ENCODE peak calls at places on chromosomes 2 and 18, in six cellular contexts. M is HepG2, R is glutamatergic neuron, L is MM.1S, D is fibroblast of mammary gland, T is WERI-Rb-1. V is an unnamed sample.

GRCh38 chr2:88590998-88591613 is 36.2 kb downstream of the EIF2AK3 start:
- DNase-seq in M (peak), R (no peak), L (peak), D (peak), T (peak), V (peak)

GRCh38 chr2:43192039-43192438 is 34.4 kb downstream of the ZFP36L2 start:
- DNase-seq in M (no peak), R (no peak), L (peak), D (no peak), T (no peak), V (no peak)

GRCh38 chr18:62242955-62243354 is 55.9 kb downstream of the RELCH start:
- DNase-seq in M (no peak), R (no peak), L (no peak), D (peak), T (no peak), V (no peak)

GRCh38 chr18:961644-962355 is 57.1 kb downstream of the ADCYAP1 start:
- DNase-seq in M (peak), R (peak), L (peak), D (peak), T (peak), V (peak)

GRCh38 chr2:39730685-39731302 is 48.3 kb downstream of the THUMPD2 start:
- DNase-seq in M (peak), R (no peak), L (peak), D (peak), T (no peak), V (no peak)

GRCh38 chr2:27959496-27959895 is 69.0 kb downstream of the BABAM2 start:
- DNase-seq in M (peak), R (no peak), L (no peak), D (peak), T (no peak), V (no peak)

GRCh38 chr2:85019121-85019520 is 48.2 kb downstream of the KCMF1 start:
- DNase-seq in M (peak), R (no peak), L (no peak), D (no peak), T (no peak), V (no peak)

GRCh38 chr2:72827999-72828646 is 2.3 kb upstream of the EXOC6B start:
- DNase-seq in M (peak), R (no peak), L (no peak), D (peak), T (no peak), V (no peak)

GRCh38 chr2:18356676-18357075 is 203.8 kb downstream of the RDH14 start:
- DNase-seq in M (no peak), R (no peak), L (no peak), D (peak), T (no peak), V (no peak)

GRCh38 chr2:229193281-229193680 is 77.8 kb downstream of the PID1 start:
- DNase-seq in M (no peak), R (no peak), L (no peak), D (no peak), T (no peak), V (no peak)

GRCh38 chr2:46481541-46482193 is 2.3 kb downstream of the TMEM247 start:
- DNase-seq in M (no peak), R (no peak), L (no peak), D (peak), T (no peak), V (no peak)

GRCh38 chr2:69577467-69578200 is 65.9 kb downstream of the AAK1 start:
- DNase-seq in M (no peak), R (no peak), L (no peak), D (peak), T (no peak), V (no peak)

GRCh38 chr18:34543356-34543755 is 166.7 kb upstream of the DTNA start:
- DNase-seq in M (peak), R (no peak), L (no peak), D (no peak), T (no peak), V (no peak)

GRCh38 chr2:217061916-217062315 is 202.1 kb upstream of the TNP1 start:
- DNase-seq in M (no peak), R (no peak), L (no peak), D (no peak), T (no peak), V (no peak)

GRCh38 chr2:96138146-96139145 is at the start of gene ASTL:
- DNase-seq in M (peak), R (no peak), L (peak), D (peak), T (peak), V (peak)

GRCh38 chr2:6352247-6352646 is 513.5 kb downstream of the CMPK2 start:
- DNase-seq in M (no peak), R (no peak), L (peak), D (no peak), T (no peak), V (no peak)

GRCh38 chr2:238132463-238133450 is 5.7 kb upstream of the KLHL30 start:
- DNase-seq in M (no peak), R (peak), L (no peak), D (no peak), T (no peak), V (no peak)

GRCh38 chr2:29113891-29114321 is 1.3 kb upstream of the CLIP4 start:
- DNase-seq in M (no peak), R (no peak), L (peak), D (peak), T (no peak), V (no peak)

GRCh38 chr2:228853151-228853550 is 417.9 kb downstream of the PID1 start:
- DNase-seq in M (no peak), R (no peak), L (no peak), D (no peak), T (no peak), V (no peak)

GRCh38 chr2:77284353-77284752 is 237.8 kb downstream of the LRRTM4 start:
- DNase-seq in M (no peak), R (no peak), L (no peak), D (no peak), T (no peak), V (no peak)

GRCh38 chr2:233328922-233329321 is 21.3 kb downstream of the SAG start:
- DNase-seq in M (no peak), R (no peak), L (no peak), D (no peak), T (no peak), V (no peak)

DNA sequence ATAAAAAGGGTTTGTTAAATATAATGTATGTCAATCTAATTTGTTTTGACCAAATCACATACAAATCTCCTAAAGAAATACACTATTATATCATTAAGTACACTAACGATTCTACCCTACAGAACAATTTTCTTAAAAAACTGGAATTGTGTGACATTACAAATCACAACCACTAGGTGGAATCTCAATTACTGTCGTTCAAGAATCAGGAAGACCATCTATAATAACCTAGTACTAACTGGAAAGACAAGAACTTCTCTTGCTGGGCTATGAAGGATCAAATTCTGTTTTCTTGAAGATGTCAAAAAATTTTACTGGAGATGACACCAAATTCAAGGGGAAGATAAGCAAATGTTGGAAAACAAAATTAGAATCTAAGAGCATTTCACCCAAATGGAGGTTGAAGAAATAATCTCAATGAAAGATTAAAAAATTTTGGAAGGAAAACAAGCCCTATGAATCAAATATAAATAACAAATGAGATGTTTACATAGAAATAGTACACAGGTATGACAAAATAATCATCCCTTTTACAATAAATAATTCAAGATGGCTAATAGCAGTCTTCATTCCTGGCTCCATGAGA is 110.9 kb downstream of the STK39 start:
- DNase-seq in M (peak), R (no peak), L (peak), D (peak), T (no peak), V (no peak)
- TF ChIP-seq CTCF in M (peak), R (peak), L (peak), D (peak), T (peak), V (peak)

GRCh38 chr2:127233710-127234109 is 13.6 kb upstream of the CYP27C1 start:
- DNase-seq in M (no peak), R (no peak), L (no peak), D (no peak), T (no peak), V (no peak)

GRCh38 chr2:127229555-127229954 is 9.5 kb upstream of the CYP27C1 start:
- DNase-seq in M (no peak), R (no peak), L (no peak), D (no peak), T (no peak), V (no peak)

GRCh38 chr2:127231130-127231865 is 11.2 kb upstream of the CYP27C1 start:
- DNase-seq in M (peak), R (no peak), L (no peak), D (peak), T (no peak), V (no peak)

GRCh38 chr2:127239395-127239794 is 19.3 kb upstream of the CYP27C1 start:
- DNase-seq in M (peak), R (no peak), L (no peak), D (no peak), T (no peak), V (no peak)

DNA sequence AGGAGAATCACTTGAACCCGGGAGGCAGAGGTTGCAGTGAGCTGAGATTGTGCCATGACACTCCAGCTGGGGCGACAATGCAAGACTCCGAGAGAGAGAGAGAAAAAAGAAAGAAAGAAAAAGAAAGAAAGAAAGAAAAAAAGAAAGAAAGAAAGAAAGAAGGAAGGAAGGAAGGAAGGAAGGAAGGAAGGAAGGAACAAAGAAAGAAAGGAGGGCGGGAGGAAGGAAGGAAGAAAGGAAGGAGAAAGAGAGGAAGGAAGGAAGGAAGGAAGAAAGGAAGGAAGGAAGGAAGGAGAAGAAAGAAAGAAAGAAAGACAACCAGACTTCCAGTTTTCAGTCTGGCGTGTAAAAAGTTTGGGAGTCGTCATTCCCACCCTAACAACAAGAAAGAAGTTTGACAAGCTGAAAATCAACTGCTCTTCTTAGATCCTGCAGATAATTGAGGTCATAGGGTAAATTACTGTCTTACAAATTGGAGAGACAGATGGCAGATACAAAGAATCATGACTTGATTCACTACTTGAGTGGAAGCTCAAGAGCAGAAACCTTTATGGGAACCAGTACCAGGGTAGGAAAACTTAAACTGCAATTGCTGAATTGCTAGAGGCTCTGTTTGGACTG is 15.1 kb upstream of the CYP27C1 start:
- DNase-seq in M (no peak), R (no peak), L (no peak), D (no peak), T (no peak), V (no peak)
- TF ChIP-seq CTCF in M (no peak), R (no peak), L (no peak), D (no peak), T (no peak), V (no peak)

GRCh38 chr2:99648115-99648850 is 158.5 kb upstream of the REV1 start:
- DNase-seq in M (no peak), R (no peak), L (no peak), D (peak), T (no peak), V (no peak)
- TF ChIP-seq CTCF in M (no peak), R (no peak), L (no peak), D (no peak), T (no peak), V (no peak)

GRCh38 chr2:235526166-235526565 is 32.3 kb downstream of the AGAP1 start:
- DNase-seq in M (no peak), R (no peak), L (no peak), D (no peak), T (no peak), V (no peak)

GRCh38 chr2:235520787-235521186 is 26.9 kb downstream of the AGAP1 start:
- DNase-seq in M (no peak), R (no peak), L (no peak), D (no peak), T (no peak), V (no peak)

GRCh38 chr2:235521844-235522243 is 28.0 kb downstream of the AGAP1 start:
- DNase-seq in M (no peak), R (no peak), L (no peak), D (peak), T (no peak), V (no peak)

GRCh38 chr2:235523021-235523420 is 29.2 kb downstream of the AGAP1 start:
- DNase-seq in M (no peak), R (no peak), L (no peak), D (no peak), T (no peak), V (no peak)

DNA sequence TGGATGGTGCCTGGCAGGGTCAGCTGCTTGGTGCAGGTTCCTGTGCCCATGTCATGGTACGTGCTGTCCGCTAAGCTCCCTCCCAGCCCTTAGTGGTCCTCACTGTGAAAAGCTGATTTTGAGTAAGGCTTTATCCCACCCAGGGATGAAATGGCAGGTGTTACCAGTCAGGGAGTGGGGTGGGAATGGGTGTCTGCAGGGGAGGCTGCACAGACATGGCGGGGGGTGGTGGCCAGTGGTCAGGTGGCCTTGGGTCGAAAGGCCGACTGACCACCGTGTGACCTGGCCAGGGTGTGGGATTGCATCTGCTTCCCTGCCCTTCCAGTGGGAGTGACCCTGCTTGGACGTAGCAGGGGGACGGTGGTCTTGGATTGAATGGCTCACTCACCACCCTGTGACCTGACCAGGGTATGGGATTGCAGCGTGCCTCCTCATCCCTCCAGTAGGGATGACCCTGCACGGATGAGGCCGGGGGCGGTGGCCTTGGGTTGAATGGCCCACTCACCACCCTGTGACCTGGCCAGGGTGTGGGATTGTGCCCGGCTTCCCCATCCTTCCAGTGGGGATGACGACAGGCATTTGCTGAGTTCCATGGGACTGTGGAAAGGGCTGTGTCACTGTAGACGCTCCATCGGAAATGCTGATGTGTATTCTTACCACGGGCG is 29.8 kb downstream of the AGAP1 start:
- DNase-seq in M (no peak), R (no peak), L (no peak), D (no peak), T (no peak), V (no peak)
- TF ChIP-seq CTCF in M (no peak), R (no peak), L (no peak), D (no peak), T (no peak), V (no peak)

GRCh38 chr18:11392974-11393373 is 216.4 kb upstream of the SLC35G4 start:
- DNase-seq in M (no peak), R (no peak), L (no peak), D (no peak), T (no peak), V (no peak)

GRCh38 chr18:11389281-11389680 is 220.1 kb upstream of the SLC35G4 start:
- DNase-seq in M (no peak), R (no peak), L (no peak), D (no peak), T (no peak), V (no peak)

GRCh38 chr18:11392292-11392691 is 217.1 kb upstream of the SLC35G4 start:
- DNase-seq in M (no peak), R (no peak), L (no peak), D (no peak), T (no peak), V (no peak)

GRCh38 chr18:11391636-11392035 is 217.8 kb upstream of the SLC35G4 start:
- DNase-seq in M (no peak), R (no peak), L (no peak), D (no peak), T (no peak), V (no peak)

DNA sequence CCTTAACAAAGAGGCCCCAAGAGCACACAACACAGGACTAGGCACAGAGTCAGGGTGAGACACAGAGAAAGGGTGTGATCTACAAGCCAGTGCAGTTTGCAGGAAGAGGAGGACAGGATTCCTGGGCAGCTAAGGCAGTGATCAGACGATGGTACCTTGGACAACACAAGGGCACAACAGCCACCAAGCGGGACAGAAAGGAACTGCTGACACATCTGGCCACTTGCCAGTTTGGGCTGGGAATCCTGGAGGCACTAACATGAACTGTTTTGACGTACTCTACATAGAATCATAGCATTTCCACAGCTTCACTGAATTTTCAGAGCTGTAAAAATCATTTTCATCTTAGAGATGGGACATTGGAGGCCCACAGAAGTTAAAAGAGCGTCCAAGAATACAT is 221.5 kb upstream of the SLC35G4 start:
- DNase-seq in M (peak), R (no peak), L (no peak), D (peak), T (peak), V (no peak)
- TF ChIP-seq CTCF in M (peak), R (no peak), L (peak), D (peak), T (peak), V (no peak)